ENCODE peak calls at places on chromosomes 13 and 19, in six cellular contexts. One of them, this sample, is unnamed. For H3K4me1, the result is how much of the 10 kb centered on the place peaks cover.

GRCh38 chr13:93079294-93079693 is 147.3 kb upstream of the GPC6 start:
- DNase-seq in fibroblast of lung: peak
- DNase-seq in DND-41: no peak
- DNase-seq in naive thymus-derived CD4-positive, alpha-beta T cell: no peak
- DNase-seq in breast epithelium: no peak
- DNase-seq in A549: no peak
- DNase-seq in this sample: no peak

GRCh38 chr13:52830946-52831345 is 17.5 kb downstream of the PCDH8 start:
- DNase-seq in breast epithelium: no peak
- DNase-seq in DND-41: no peak
- DNase-seq in fibroblast of lung: peak
- DNase-seq in naive thymus-derived CD4-positive, alpha-beta T cell: no peak
- DNase-seq in A549: no peak
- DNase-seq in this sample: no peak

GRCh38 chr19:40136818-40137217 is 46.1 kb upstream of the ZNF780A start:
- DNase-seq in breast epithelium: no peak
- DNase-seq in fibroblast of lung: no peak
- DNase-seq in naive thymus-derived CD4-positive, alpha-beta T cell: no peak
- DNase-seq in DND-41: no peak
- DNase-seq in A549: no peak
- DNase-seq in this sample: no peak

GRCh38 chr13:66208589-66208988 is 1021.5 kb downstream of the PCDH9 start:
- DNase-seq in A549: no peak
- DNase-seq in DND-41: no peak
- DNase-seq in breast epithelium: no peak
- DNase-seq in naive thymus-derived CD4-positive, alpha-beta T cell: no peak
- DNase-seq in fibroblast of lung: no peak
- DNase-seq in this sample: no peak

GRCh38 chr13:49681837-49682236 is 9.4 kb downstream of the EBPL start:
- DNase-seq in DND-41: no peak
- DNase-seq in breast epithelium: no peak
- DNase-seq in A549: no peak
- DNase-seq in naive thymus-derived CD4-positive, alpha-beta T cell: no peak
- DNase-seq in fibroblast of lung: peak
- DNase-seq in this sample: no peak

GRCh38 chr13:22944378-22944777 is 236.4 kb upstream of the SGCG start:
- DNase-seq in A549: no peak
- DNase-seq in DND-41: no peak
- DNase-seq in fibroblast of lung: no peak
- DNase-seq in naive thymus-derived CD4-positive, alpha-beta T cell: no peak
- DNase-seq in breast epithelium: no peak
- DNase-seq in this sample: no peak

GRCh38 chr19:11023016-11023415 is 62.2 kb downstream of the SMARCA4 start:
- DNase-seq in A549: no peak
- DNase-seq in naive thymus-derived CD4-positive, alpha-beta T cell: no peak
- DNase-seq in DND-41: no peak
- DNase-seq in breast epithelium: no peak
- DNase-seq in fibroblast of lung: no peak
- DNase-seq in this sample: no peak

GRCh38 chr13:113397606-113398425 is 33.9 kb upstream of the GRTP1 start:
- DNase-seq in breast epithelium: no peak
- DNase-seq in naive thymus-derived CD4-positive, alpha-beta T cell: no peak
- DNase-seq in DND-41: no peak
- DNase-seq in fibroblast of lung: no peak
- DNase-seq in A549: no peak
- DNase-seq in this sample: no peak

GRCh38 chr13:73602295-73602694 is 531.9 kb downstream of the KLF12 start:
- DNase-seq in naive thymus-derived CD4-positive, alpha-beta T cell: no peak
- DNase-seq in A549: no peak
- DNase-seq in DND-41: no peak
- DNase-seq in fibroblast of lung: peak
- DNase-seq in breast epithelium: no peak
- DNase-seq in this sample: no peak

GRCh38 chr19:14561832-14562351 is 10.0 kb downstream of the NDUFB7 start:
- DNase-seq in naive thymus-derived CD4-positive, alpha-beta T cell: no peak
- DNase-seq in fibroblast of lung: peak
- DNase-seq in DND-41: no peak
- DNase-seq in A549: no peak
- DNase-seq in breast epithelium: no peak
- DNase-seq in this sample: no peak

GRCh38 chr13:27455331-27455855 is 5.0 kb upstream of the MTIF3 start:
- DNase-seq in fibroblast of lung: no peak
- DNase-seq in DND-41: peak
- DNase-seq in breast epithelium: no peak
- DNase-seq in A549: no peak
- DNase-seq in naive thymus-derived CD4-positive, alpha-beta T cell: no peak
- DNase-seq in this sample: peak
- H3K4me3 ChIP-seq in fibroblast of lung: peak
- H3K4me3 ChIP-seq in DND-41: peak
- H3K4me3 ChIP-seq in breast epithelium: no peak
- H3K4me3 ChIP-seq in A549: no peak
- H3K4me3 ChIP-seq in naive thymus-derived CD4-positive, alpha-beta T cell: peak
- H3K4me3 ChIP-seq in this sample: peak

GRCh38 chr19:32599258-32599657 is 18.3 kb downstream of the PDCD5 start:
- DNase-seq in breast epithelium: no peak
- DNase-seq in fibroblast of lung: no peak
- DNase-seq in A549: no peak
- DNase-seq in naive thymus-derived CD4-positive, alpha-beta T cell: no peak
- DNase-seq in DND-41: no peak
- DNase-seq in this sample: no peak
- H3K4me1 ChIP-seq in breast epithelium: under half
- H3K4me1 ChIP-seq in fibroblast of lung: under half
- H3K4me1 ChIP-seq in A549: under half
- H3K4me1 ChIP-seq in naive thymus-derived CD4-positive, alpha-beta T cell: under half
- H3K4me1 ChIP-seq in DND-41: under half
- H3K4me1 ChIP-seq in this sample: under half

GRCh38 chr13:45167611-45168554 is 33.0 kb downstream of the KCTD4 start:
- DNase-seq in fibroblast of lung: peak
- DNase-seq in naive thymus-derived CD4-positive, alpha-beta T cell: no peak
- DNase-seq in breast epithelium: peak
- DNase-seq in DND-41: no peak
- DNase-seq in A549: peak
- DNase-seq in this sample: no peak
- H3K27ac ChIP-seq in fibroblast of lung: no peak
- H3K27ac ChIP-seq in naive thymus-derived CD4-positive, alpha-beta T cell: no peak
- H3K27ac ChIP-seq in breast epithelium: peak
- H3K27ac ChIP-seq in DND-41: no peak
- H3K27ac ChIP-seq in A549: peak
- H3K27ac ChIP-seq in this sample: no peak

DNA sequence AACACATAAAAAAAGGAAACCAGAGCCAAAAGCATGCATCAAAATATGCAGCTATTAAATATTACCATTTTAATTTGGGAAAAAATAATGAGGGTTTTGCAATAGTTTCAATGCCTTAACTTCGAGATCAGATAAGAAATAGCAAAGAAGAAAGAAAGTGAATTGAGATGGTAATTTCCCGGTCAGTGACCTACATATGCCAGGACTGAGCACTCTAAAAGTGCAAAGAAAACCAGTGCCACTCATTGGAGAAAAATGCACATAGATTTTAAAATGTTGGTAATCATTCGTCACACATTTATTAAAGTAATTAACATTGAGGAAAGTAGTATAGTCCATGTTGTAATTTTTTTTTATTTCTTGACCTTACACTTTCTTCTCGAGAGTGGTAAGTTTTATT is 944.2 kb downstream of the EFNB2 start:
- DNase-seq in A549: no peak
- DNase-seq in fibroblast of lung: no peak
- DNase-seq in breast epithelium: no peak
- DNase-seq in DND-41: no peak
- DNase-seq in naive thymus-derived CD4-positive, alpha-beta T cell: no peak
- DNase-seq in this sample: no peak
- H3K4me3 ChIP-seq in A549: no peak
- H3K4me3 ChIP-seq in fibroblast of lung: no peak
- H3K4me3 ChIP-seq in breast epithelium: no peak
- H3K4me3 ChIP-seq in DND-41: no peak
- H3K4me3 ChIP-seq in naive thymus-derived CD4-positive, alpha-beta T cell: no peak
- H3K4me3 ChIP-seq in this sample: no peak

GRCh38 chr19:18420931-18421330 is 1.7 kb downstream of the SSBP4 start:
- DNase-seq in A549: no peak
- DNase-seq in DND-41: no peak
- DNase-seq in breast epithelium: no peak
- DNase-seq in naive thymus-derived CD4-positive, alpha-beta T cell: no peak
- DNase-seq in fibroblast of lung: no peak
- DNase-seq in this sample: no peak

GRCh38 chr19:18418725-18419194 is 438 bp upstream of the SSBP4 start:
- DNase-seq in breast epithelium: no peak
- DNase-seq in naive thymus-derived CD4-positive, alpha-beta T cell: no peak
- DNase-seq in DND-41: no peak
- DNase-seq in A549: no peak
- DNase-seq in fibroblast of lung: no peak
- DNase-seq in this sample: peak

GRCh38 chr19:18419699-18420460 is 682 bp downstream of the SSBP4 start:
- DNase-seq in breast epithelium: no peak
- DNase-seq in fibroblast of lung: no peak
- DNase-seq in DND-41: peak
- DNase-seq in naive thymus-derived CD4-positive, alpha-beta T cell: no peak
- DNase-seq in A549: no peak
- DNase-seq in this sample: peak

GRCh38 chr19:18418034-18418724 is 1.0 kb upstream of the SSBP4 start:
- DNase-seq in DND-41: no peak
- DNase-seq in fibroblast of lung: no peak
- DNase-seq in A549: no peak
- DNase-seq in breast epithelium: no peak
- DNase-seq in naive thymus-derived CD4-positive, alpha-beta T cell: no peak
- DNase-seq in this sample: no peak

DNA sequence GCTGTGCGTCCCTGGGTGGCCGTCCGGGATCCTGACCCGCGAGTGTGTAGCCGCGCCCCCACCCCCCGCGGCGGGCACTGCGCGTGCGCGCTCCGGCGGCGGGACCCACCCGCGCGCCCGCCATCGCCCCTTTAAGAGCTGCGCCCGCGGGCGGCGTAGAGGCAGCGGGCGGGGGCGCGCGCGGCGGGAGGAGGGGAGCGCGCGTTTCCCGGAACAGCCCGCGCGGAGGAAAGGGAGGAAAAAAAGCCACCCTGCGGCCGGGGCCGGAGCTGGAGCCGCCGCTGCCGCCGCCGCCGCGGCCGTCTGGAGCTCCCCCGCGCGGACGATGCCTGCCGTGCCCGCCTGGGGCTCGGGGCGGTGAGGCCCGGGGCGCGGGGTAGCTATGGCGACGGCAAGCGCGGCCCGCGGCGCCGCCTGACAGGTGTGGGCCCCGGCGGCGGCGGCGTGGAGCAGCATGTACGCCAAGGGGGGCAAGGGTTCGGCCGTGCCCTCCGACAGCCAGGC is at the start of gene SSBP4:
- DNase-seq in A549: no peak
- DNase-seq in DND-41: peak
- DNase-seq in fibroblast of lung: peak
- DNase-seq in naive thymus-derived CD4-positive, alpha-beta T cell: peak
- DNase-seq in breast epithelium: no peak
- DNase-seq in this sample: peak
- H3K4me1 ChIP-seq in A549: half or more
- H3K4me1 ChIP-seq in DND-41: half or more
- H3K4me1 ChIP-seq in fibroblast of lung: under half
- H3K4me1 ChIP-seq in naive thymus-derived CD4-positive, alpha-beta T cell: half or more
- H3K4me1 ChIP-seq in breast epithelium: under half
- H3K4me1 ChIP-seq in this sample: half or more

GRCh38 chr13:41019578-41020347 is 647 bp upstream of the ELF1 start:
- DNase-seq in naive thymus-derived CD4-positive, alpha-beta T cell: no peak
- DNase-seq in breast epithelium: no peak
- DNase-seq in A549: no peak
- DNase-seq in DND-41: no peak
- DNase-seq in fibroblast of lung: no peak
- DNase-seq in this sample: no peak
- H3K27ac ChIP-seq in naive thymus-derived CD4-positive, alpha-beta T cell: peak
- H3K27ac ChIP-seq in breast epithelium: peak
- H3K27ac ChIP-seq in A549: peak
- H3K27ac ChIP-seq in DND-41: peak
- H3K27ac ChIP-seq in fibroblast of lung: no peak
- H3K27ac ChIP-seq in this sample: peak

GRCh38 chr19:1608414-1609391 is 3.4 kb upstream of the UQCR11 start:
- DNase-seq in DND-41: no peak
- DNase-seq in naive thymus-derived CD4-positive, alpha-beta T cell: peak
- DNase-seq in breast epithelium: no peak
- DNase-seq in fibroblast of lung: no peak
- DNase-seq in A549: no peak
- DNase-seq in this sample: peak
- H3K4me3 ChIP-seq in DND-41: no peak
- H3K4me3 ChIP-seq in naive thymus-derived CD4-positive, alpha-beta T cell: peak
- H3K4me3 ChIP-seq in breast epithelium: no peak
- H3K4me3 ChIP-seq in fibroblast of lung: no peak
- H3K4me3 ChIP-seq in A549: no peak
- H3K4me3 ChIP-seq in this sample: peak

DNA sequence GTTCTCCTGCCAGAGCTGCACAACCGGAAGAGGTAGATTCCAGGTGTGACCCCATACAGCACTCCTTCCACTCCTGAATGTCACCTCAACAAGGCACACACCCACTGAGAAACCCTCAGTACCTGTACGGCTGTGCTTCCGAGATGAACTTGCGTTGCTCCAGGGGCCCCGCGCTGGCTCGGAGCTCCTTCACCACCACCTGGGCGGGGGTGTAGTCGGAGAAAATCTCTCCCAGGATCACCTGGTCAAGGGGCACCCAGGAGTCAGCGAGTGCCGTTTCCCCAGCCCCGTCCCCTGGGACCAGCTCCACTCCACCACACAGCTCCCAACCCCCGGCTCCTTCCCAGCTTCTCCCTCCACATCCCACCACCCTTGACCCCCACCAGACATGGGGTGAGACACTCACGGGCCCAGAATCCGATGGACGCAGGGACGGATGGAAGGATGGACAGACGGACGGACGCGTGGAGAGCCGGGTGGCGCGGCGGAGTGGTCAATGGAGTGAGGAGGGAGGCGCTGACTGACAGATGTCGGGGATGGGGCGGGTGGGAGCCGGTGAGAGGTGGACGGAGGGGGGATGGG is 2.8 kb downstream of the LMTK3 start:
- DNase-seq in A549: no peak
- DNase-seq in breast epithelium: no peak
- DNase-seq in DND-41: no peak
- DNase-seq in fibroblast of lung: no peak
- DNase-seq in naive thymus-derived CD4-positive, alpha-beta T cell: no peak
- DNase-seq in this sample: no peak
- H3K4me1 ChIP-seq in A549: under half
- H3K4me1 ChIP-seq in breast epithelium: under half
- H3K4me1 ChIP-seq in DND-41: under half
- H3K4me1 ChIP-seq in fibroblast of lung: under half
- H3K4me1 ChIP-seq in naive thymus-derived CD4-positive, alpha-beta T cell: under half
- H3K4me1 ChIP-seq in this sample: under half

DNA sequence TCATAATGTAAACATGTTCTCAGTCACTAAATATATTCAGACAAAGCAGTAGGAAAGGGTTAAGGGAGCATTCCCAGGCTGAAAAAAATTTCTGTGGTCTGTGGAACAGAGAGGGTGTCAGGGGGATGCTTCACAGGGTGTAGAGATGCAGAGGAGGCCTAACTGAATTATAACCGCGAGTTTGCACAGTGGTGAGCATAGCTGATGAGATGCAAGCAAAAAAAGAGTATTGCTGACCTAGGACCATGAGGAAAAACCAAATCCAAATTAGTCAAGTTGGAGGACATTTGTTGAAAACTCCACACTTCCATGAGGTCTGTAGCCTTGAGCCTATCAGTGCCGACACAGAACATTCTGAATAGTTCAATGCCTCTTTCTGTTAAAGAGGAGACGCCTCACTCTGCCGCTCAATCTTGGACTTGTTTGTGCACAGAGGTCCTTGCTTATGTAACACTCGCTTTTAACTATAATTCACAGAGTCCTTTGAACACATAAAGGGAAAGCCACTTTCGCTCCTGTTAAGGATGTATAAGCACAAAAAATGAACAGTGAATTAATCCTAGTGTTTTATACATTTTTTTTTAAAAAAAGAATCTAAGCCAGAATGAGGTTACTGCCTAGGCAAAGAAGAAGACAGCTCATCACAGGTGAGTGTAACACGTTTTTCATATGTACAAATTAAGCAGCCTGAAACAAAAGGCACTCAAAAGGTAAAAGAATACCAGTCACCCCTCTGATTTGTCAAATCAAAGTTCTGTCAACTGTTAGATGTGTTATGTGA is 25.8 kb upstream of the INTS6 start:
- DNase-seq in naive thymus-derived CD4-positive, alpha-beta T cell: no peak
- DNase-seq in A549: no peak
- DNase-seq in fibroblast of lung: no peak
- DNase-seq in DND-41: no peak
- DNase-seq in breast epithelium: no peak
- DNase-seq in this sample: no peak
- H3K27ac ChIP-seq in naive thymus-derived CD4-positive, alpha-beta T cell: no peak
- H3K27ac ChIP-seq in A549: no peak
- H3K27ac ChIP-seq in fibroblast of lung: no peak
- H3K27ac ChIP-seq in DND-41: no peak
- H3K27ac ChIP-seq in breast epithelium: no peak
- H3K27ac ChIP-seq in this sample: no peak